ENCODE peak calls at places on chromosomes 7 and 10, in seven cellular contexts. Y is glutamatergic neuron; S is NCI-H2081; I is Daoy; C is T-helper 9 cell; M is ovary; W is Jurkat, Clone E6-1. V is an unnamed sample.

GRCh38 chr10:58512470-58513188 is at the start of gene BICC1:
- DNase-seq in S (peak; percentile 50), I (peak; percentile 64), M (peak; percentile 80), C (no peak), W (no peak), Y (peak; percentile 75), V (no peak)

GRCh38 chr10:103745264-103746247 is 109.8 kb downstream of the SH3PXD2A start:
- DNase-seq in W (peak; percentile 32), Y (no peak), M (no peak), I (peak; percentile 78), S (no peak), C (peak; percentile 23), V (peak; percentile 55)

GRCh38 chr7:137335814-137336213 is 7.7 kb downstream of the PTN start:
- DNase-seq in C (no peak), Y (no peak), I (no peak), W (no peak), S (no peak), M (no peak), V (no peak)

GRCh38 chr10:96890172-96890513 is 58.0 kb downstream of the LCOR start:
- DNase-seq in Y (no peak), I (no peak), C (no peak), S (no peak), M (no peak), W (no peak), V (no peak)

GRCh38 chr10:113038985-113039384 is 88.9 kb downstream of the TCF7L2 start:
- DNase-seq in S (no peak), Y (no peak), I (no peak), C (no peak), W (no peak), M (no peak), V (no peak)

GRCh38 chr10:127736222-127736914 is 617 bp upstream of the FOXI2 start:
- DNase-seq in W (no peak), Y (peak; percentile 47), S (no peak), C (no peak), M (no peak), I (no peak), V (no peak)

GRCh38 chr7:2873686-2874551 is 29.8 kb upstream of the GNA12 start:
- DNase-seq in C (no peak), M (no peak), I (peak; percentile 94), Y (no peak), S (no peak), W (no peak), V (peak; percentile 97)

GRCh38 chr10:11504566-11505285 is 106.7 kb downstream of the USP6NL start:
- DNase-seq in I (no peak), Y (no peak), M (no peak), C (no peak), W (no peak), S (no peak), V (no peak)

GRCh38 chr7:27739301-27739913 is 555 bp upstream of the TAX1BP1 start:
- DNase-seq in Y (no peak), S (no peak), C (peak; percentile 4), M (no peak), W (no peak), I (peak; percentile 13), V (peak; percentile 76)

GRCh38 chr10:128030498-128031072 is 95.6 kb downstream of the MKI67 start:
- DNase-seq in W (no peak), Y (no peak), C (no peak), I (no peak), S (no peak), M (no peak), V (no peak)

GRCh38 chr10:70370766-70371165 is 11.7 kb downstream of the LRRC20 start:
- DNase-seq in W (no peak), S (no peak), M (no peak), C (no peak), Y (no peak), I (no peak), V (no peak)

GRCh38 chr7:134750083-134751062 is 29.1 kb upstream of the CALD1 start:
- DNase-seq in S (peak; percentile 18), M (no peak), W (peak; percentile 50), I (peak; percentile 80), C (peak; percentile 69), Y (peak; percentile 58), V (no peak)

GRCh38 chr10:71234970-71235681 is 22.8 kb downstream of the UNC5B start:
- DNase-seq in C (no peak), M (no peak), Y (peak; percentile 24), S (no peak), W (no peak), I (peak; percentile 74), V (peak; percentile 79)

GRCh38 chr10:73888514-73888913 is 14.2 kb upstream of the CAMK2G start:
- DNase-seq in I (no peak), M (no peak), C (no peak), W (no peak), Y (no peak), S (no peak), V (no peak)

GRCh38 chr10:121521794-121522556 is 76.3 kb downstream of the FGFR2 start:
- DNase-seq in S (no peak), W (no peak), C (no peak), M (no peak), Y (no peak), I (no peak), V (no peak)

GRCh38 chr7:155381852-155382801 is 75.8 kb upstream of the EN2 start:
- DNase-seq in Y (peak; percentile 47), M (no peak), W (no peak), I (no peak), S (no peak), C (no peak), V (no peak)

GRCh38 chr10:78986419-78986818 is 82.3 kb upstream of the ZMIZ1 start:
- DNase-seq in C (no peak), I (no peak), W (no peak), M (no peak), S (no peak), Y (no peak), V (no peak)

GRCh38 chr10:116163308-116163707 is 109.7 kb downstream of the GFRA1 start:
- DNase-seq in W (no peak), I (no peak), S (no peak), M (no peak), Y (no peak), C (no peak), V (no peak)

GRCh38 chr7:101671783-101672356 is 42.8 kb upstream of the MYL10 start:
- DNase-seq in M (no peak), I (no peak), W (no peak), S (no peak), Y (no peak), C (no peak), V (no peak)

GRCh38 chr7:1235501-1236131 is 2.9 kb downstream of the UNCX start:
- DNase-seq in I (peak; percentile 54), S (no peak), M (no peak), C (no peak), W (no peak), Y (peak; percentile 38), V (no peak)

GRCh38 chr10:82628373-82628772 is 753.4 kb downstream of the NRG3 start:
- DNase-seq in Y (no peak), S (no peak), C (no peak), W (no peak), M (no peak), I (no peak), V (no peak)

V was measured in A172.